ENCODE peak calls at places on chromosomes 7 and 10, in eight cellular contexts. One of them, this sample, is unnamed.
A peak's percentile ranks its signal among the peaks of the same experiment; 100 is the strongest.

GRCh38 chr7:27148031-27148775 is 629 bp upstream of the HOXA6 start:
- DNase-seq in esophagus muscularis mucosa: no peak
- DNase-seq in SK-N-SH: peak; percentile 36
- DNase-seq in CD8-positive, alpha-beta T cell: no peak
- DNase-seq in transverse colon: peak; percentile 77
- DNase-seq in psoas muscle: peak; percentile 44
- DNase-seq in ovary: no peak
- DNase-seq in NT2/D1: no peak
- DNase-seq in this sample: peak; percentile 4

GRCh38 chr10:52951819-52952218 is 179.2 kb upstream of the MBL2 start:
- DNase-seq in esophagus muscularis mucosa: no peak
- DNase-seq in SK-N-SH: no peak
- DNase-seq in CD8-positive, alpha-beta T cell: no peak
- DNase-seq in transverse colon: peak; percentile 69
- DNase-seq in psoas muscle: no peak
- DNase-seq in ovary: no peak
- DNase-seq in NT2/D1: peak; percentile 48
- DNase-seq in this sample: peak; percentile 48

GRCh38 chr7:86785641-86786040 is 141.9 kb downstream of the GRM3 start:
- DNase-seq in esophagus muscularis mucosa: no peak
- DNase-seq in SK-N-SH: no peak
- DNase-seq in CD8-positive, alpha-beta T cell: no peak
- DNase-seq in transverse colon: no peak
- DNase-seq in psoas muscle: no peak
- DNase-seq in ovary: no peak
- DNase-seq in NT2/D1: no peak
- DNase-seq in this sample: no peak

GRCh38 chr7:50591480-50592438 is 26.6 kb upstream of the DDC start:
- DNase-seq in esophagus muscularis mucosa: no peak
- DNase-seq in SK-N-SH: no peak
- DNase-seq in CD8-positive, alpha-beta T cell: no peak
- DNase-seq in transverse colon: no peak
- DNase-seq in psoas muscle: no peak
- DNase-seq in ovary: no peak
- DNase-seq in NT2/D1: no peak
- DNase-seq in this sample: no peak

GRCh38 chr7:128923411-128923800 is 12.9 kb upstream of the KCP start:
- DNase-seq in esophagus muscularis mucosa: no peak
- DNase-seq in SK-N-SH: no peak
- DNase-seq in CD8-positive, alpha-beta T cell: no peak
- DNase-seq in transverse colon: no peak
- DNase-seq in psoas muscle: no peak
- DNase-seq in ovary: no peak
- DNase-seq in NT2/D1: no peak
- DNase-seq in this sample: no peak

GRCh38 chr10:53025172-53025651 is 252.6 kb upstream of the MBL2 start:
- DNase-seq in esophagus muscularis mucosa: no peak
- DNase-seq in SK-N-SH: no peak
- DNase-seq in CD8-positive, alpha-beta T cell: no peak
- DNase-seq in transverse colon: no peak
- DNase-seq in psoas muscle: no peak
- DNase-seq in ovary: no peak
- DNase-seq in NT2/D1: no peak
- DNase-seq in this sample: no peak

GRCh38 chr10:75739454-75740143 is 308.2 kb downstream of the LRMDA start:
- DNase-seq in esophagus muscularis mucosa: no peak
- DNase-seq in SK-N-SH: no peak
- DNase-seq in CD8-positive, alpha-beta T cell: no peak
- DNase-seq in transverse colon: no peak
- DNase-seq in psoas muscle: no peak
- DNase-seq in ovary: no peak
- DNase-seq in NT2/D1: no peak
- DNase-seq in this sample: no peak

GRCh38 chr10:133257489-133258065 is 19.1 kb downstream of the ADAM8 start:
- DNase-seq in esophagus muscularis mucosa: no peak
- DNase-seq in SK-N-SH: peak; percentile 69
- DNase-seq in CD8-positive, alpha-beta T cell: no peak
- DNase-seq in transverse colon: peak; percentile 84
- DNase-seq in psoas muscle: peak; percentile 63
- DNase-seq in ovary: peak; percentile 84
- DNase-seq in NT2/D1: no peak
- DNase-seq in this sample: peak; percentile 56

GRCh38 chr7:8185907-8186306 is 76.1 kb downstream of the ICA1 start:
- DNase-seq in esophagus muscularis mucosa: no peak
- DNase-seq in SK-N-SH: no peak
- DNase-seq in CD8-positive, alpha-beta T cell: no peak
- DNase-seq in transverse colon: no peak
- DNase-seq in psoas muscle: no peak
- DNase-seq in ovary: no peak
- DNase-seq in NT2/D1: no peak
- DNase-seq in this sample: no peak

GRCh38 chr10:48941427-48942075 is 1.9 kb upstream of the LRRC18 start:
- DNase-seq in esophagus muscularis mucosa: no peak
- DNase-seq in SK-N-SH: no peak
- DNase-seq in CD8-positive, alpha-beta T cell: no peak
- DNase-seq in transverse colon: no peak
- DNase-seq in psoas muscle: no peak
- DNase-seq in ovary: no peak
- DNase-seq in NT2/D1: no peak
- DNase-seq in this sample: no peak

GRCh38 chr7:9124320-9124719 is 690.9 kb downstream of the NXPH1 start:
- DNase-seq in esophagus muscularis mucosa: no peak
- DNase-seq in SK-N-SH: peak; percentile 1
- DNase-seq in CD8-positive, alpha-beta T cell: no peak
- DNase-seq in transverse colon: no peak
- DNase-seq in psoas muscle: no peak
- DNase-seq in ovary: no peak
- DNase-seq in NT2/D1: no peak
- DNase-seq in this sample: no peak

GRCh38 chr10:52410916-52411315 is 96.8 kb downstream of the DKK1 start:
- DNase-seq in esophagus muscularis mucosa: no peak
- DNase-seq in SK-N-SH: no peak
- DNase-seq in CD8-positive, alpha-beta T cell: no peak
- DNase-seq in transverse colon: no peak
- DNase-seq in psoas muscle: no peak
- DNase-seq in ovary: no peak
- DNase-seq in NT2/D1: no peak
- DNase-seq in this sample: no peak

GRCh38 chr10:100890696-100891271 is 22.0 kb upstream of the SLF2 start:
- DNase-seq in esophagus muscularis mucosa: peak; percentile 66
- DNase-seq in SK-N-SH: no peak
- DNase-seq in CD8-positive, alpha-beta T cell: no peak
- DNase-seq in transverse colon: no peak
- DNase-seq in psoas muscle: no peak
- DNase-seq in ovary: no peak
- DNase-seq in NT2/D1: no peak
- DNase-seq in this sample: no peak

GRCh38 chr10:3996697-3997096 is 211.7 kb upstream of the KLF6 start:
- DNase-seq in esophagus muscularis mucosa: no peak
- DNase-seq in SK-N-SH: no peak
- DNase-seq in CD8-positive, alpha-beta T cell: no peak
- DNase-seq in transverse colon: no peak
- DNase-seq in psoas muscle: no peak
- DNase-seq in ovary: no peak
- DNase-seq in NT2/D1: no peak
- DNase-seq in this sample: no peak

GRCh38 chr7:154530136-154530535 is 472.8 kb downstream of the PAXIP1 start:
- DNase-seq in esophagus muscularis mucosa: no peak
- DNase-seq in SK-N-SH: no peak
- DNase-seq in CD8-positive, alpha-beta T cell: no peak
- DNase-seq in transverse colon: no peak
- DNase-seq in psoas muscle: no peak
- DNase-seq in ovary: no peak
- DNase-seq in NT2/D1: no peak
- DNase-seq in this sample: no peak

GRCh38 chr10:132684164-132684891 is 101.6 kb downstream of the NKX6-2 start:
- DNase-seq in esophagus muscularis mucosa: no peak
- DNase-seq in SK-N-SH: no peak
- DNase-seq in CD8-positive, alpha-beta T cell: no peak
- DNase-seq in transverse colon: no peak
- DNase-seq in psoas muscle: peak; percentile 4
- DNase-seq in ovary: no peak
- DNase-seq in NT2/D1: no peak
- DNase-seq in this sample: no peak

GRCh38 chr10:27893320-27894014 is 105.4 kb downstream of the ODAD2 start:
- DNase-seq in esophagus muscularis mucosa: no peak
- DNase-seq in SK-N-SH: no peak
- DNase-seq in CD8-positive, alpha-beta T cell: no peak
- DNase-seq in transverse colon: no peak
- DNase-seq in psoas muscle: no peak
- DNase-seq in ovary: no peak
- DNase-seq in NT2/D1: no peak
- DNase-seq in this sample: no peak

GRCh38 chr10:18087398-18087797 is 52.8 kb upstream of the CACNB2 start:
- DNase-seq in esophagus muscularis mucosa: no peak
- DNase-seq in SK-N-SH: no peak
- DNase-seq in CD8-positive, alpha-beta T cell: no peak
- DNase-seq in transverse colon: peak; percentile 24
- DNase-seq in psoas muscle: no peak
- DNase-seq in ovary: peak; percentile 74
- DNase-seq in NT2/D1: no peak
- DNase-seq in this sample: no peak

GRCh38 chr7:67452516-67453026 is 455.9 kb downstream of the TYW1 start:
- DNase-seq in esophagus muscularis mucosa: no peak
- DNase-seq in SK-N-SH: no peak
- DNase-seq in CD8-positive, alpha-beta T cell: no peak
- DNase-seq in transverse colon: no peak
- DNase-seq in psoas muscle: no peak
- DNase-seq in ovary: no peak
- DNase-seq in NT2/D1: no peak
- DNase-seq in this sample: no peak

DNA sequence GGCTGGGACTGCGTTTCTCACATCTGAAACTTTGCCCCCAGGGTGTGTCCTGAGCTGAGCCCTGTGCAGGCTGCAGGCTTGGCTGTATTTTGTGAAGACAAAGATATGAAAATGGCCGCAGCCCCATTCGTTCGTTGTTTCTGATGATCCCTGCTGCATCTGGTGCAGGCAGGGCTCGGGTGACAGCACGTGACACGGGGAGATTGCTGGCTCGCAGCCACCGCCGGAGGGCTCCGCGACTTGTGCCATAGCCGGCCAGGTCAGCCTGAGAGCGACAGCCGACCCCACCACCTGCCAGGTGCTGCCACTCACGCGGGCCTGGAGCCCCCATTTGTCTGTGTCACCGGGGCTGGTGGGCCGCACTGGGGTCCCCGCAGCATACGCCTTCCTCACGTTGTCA is 81.3 kb downstream of the ZRANB1 start:
- DNase-seq in esophagus muscularis mucosa: no peak
- DNase-seq in SK-N-SH: peak; percentile 90
- DNase-seq in CD8-positive, alpha-beta T cell: no peak
- DNase-seq in transverse colon: no peak
- DNase-seq in psoas muscle: peak; percentile 48
- DNase-seq in ovary: no peak
- DNase-seq in NT2/D1: no peak
- DNase-seq in this sample: peak; percentile 90
- H3K4me1 ChIP-seq in esophagus muscularis mucosa: peaks cover 76% of the 10 kb centered on the region
- H3K4me1 ChIP-seq in SK-N-SH: peaks cover 80% of the 10 kb centered on the region
- H3K4me1 ChIP-seq in CD8-positive, alpha-beta T cell: no peaks in the 10 kb centered on the region
- H3K4me1 ChIP-seq in transverse colon: peaks cover 32% of the 10 kb centered on the region
- H3K4me1 ChIP-seq in psoas muscle: peaks cover 77% of the 10 kb centered on the region
- H3K4me1 ChIP-seq in ovary: peaks cover 34% of the 10 kb centered on the region
- H3K4me1 ChIP-seq in NT2/D1: peaks cover 2% of the 10 kb centered on the region
- H3K4me1 ChIP-seq in this sample: peaks cover 27% of the 10 kb centered on the region

GRCh38 chr7:30452278-30452930 is 26.2 kb downstream of the NOD1 start:
- DNase-seq in esophagus muscularis mucosa: no peak
- DNase-seq in SK-N-SH: no peak
- DNase-seq in CD8-positive, alpha-beta T cell: no peak
- DNase-seq in transverse colon: no peak
- DNase-seq in psoas muscle: no peak
- DNase-seq in ovary: peak; percentile 20
- DNase-seq in NT2/D1: no peak
- DNase-seq in this sample: no peak

GRCh38 chr7:30451539-30452277 is 26.9 kb downstream of the NOD1 start:
- DNase-seq in esophagus muscularis mucosa: no peak
- DNase-seq in SK-N-SH: no peak
- DNase-seq in CD8-positive, alpha-beta T cell: no peak
- DNase-seq in transverse colon: no peak
- DNase-seq in psoas muscle: no peak
- DNase-seq in ovary: peak; percentile 17
- DNase-seq in NT2/D1: no peak
- DNase-seq in this sample: no peak

GRCh38 chr7:30453016-30453415 is 25.6 kb downstream of the NOD1 start:
- DNase-seq in esophagus muscularis mucosa: no peak
- DNase-seq in SK-N-SH: no peak
- DNase-seq in CD8-positive, alpha-beta T cell: no peak
- DNase-seq in transverse colon: no peak
- DNase-seq in psoas muscle: no peak
- DNase-seq in ovary: peak; percentile 13
- DNase-seq in NT2/D1: no peak
- DNase-seq in this sample: no peak

GRCh38 chr7:30450983-30451497 is 27.5 kb downstream of the NOD1 start:
- DNase-seq in esophagus muscularis mucosa: no peak
- DNase-seq in SK-N-SH: peak; percentile 9
- DNase-seq in CD8-positive, alpha-beta T cell: no peak
- DNase-seq in transverse colon: no peak
- DNase-seq in psoas muscle: no peak
- DNase-seq in ovary: no peak
- DNase-seq in NT2/D1: no peak
- DNase-seq in this sample: no peak

GRCh38 chr7:30453859-30454258 is 24.7 kb downstream of the NOD1 start:
- DNase-seq in esophagus muscularis mucosa: no peak
- DNase-seq in SK-N-SH: no peak
- DNase-seq in CD8-positive, alpha-beta T cell: no peak
- DNase-seq in transverse colon: no peak
- DNase-seq in psoas muscle: no peak
- DNase-seq in ovary: peak; percentile 7
- DNase-seq in NT2/D1: no peak
- DNase-seq in this sample: no peak
- H3K36me3 ChIP-seq in esophagus muscularis mucosa: peaks cover 88% of the 10 kb centered on the region
- H3K36me3 ChIP-seq in SK-N-SH: peaks cover 23% of the 10 kb centered on the region
- H3K36me3 ChIP-seq in CD8-positive, alpha-beta T cell: peaks cover 5% of the 10 kb centered on the region
- H3K36me3 ChIP-seq in transverse colon: peaks cover 17% of the 10 kb centered on the region
- H3K36me3 ChIP-seq in psoas muscle: peaks cover 70% of the 10 kb centered on the region
- H3K36me3 ChIP-seq in ovary: no peaks in the 10 kb centered on the region
- H3K36me3 ChIP-seq in NT2/D1: peaks cover 84% of the 10 kb centered on the region
- H3K36me3 ChIP-seq in this sample: peaks cover 5% of the 10 kb centered on the region

DNA sequence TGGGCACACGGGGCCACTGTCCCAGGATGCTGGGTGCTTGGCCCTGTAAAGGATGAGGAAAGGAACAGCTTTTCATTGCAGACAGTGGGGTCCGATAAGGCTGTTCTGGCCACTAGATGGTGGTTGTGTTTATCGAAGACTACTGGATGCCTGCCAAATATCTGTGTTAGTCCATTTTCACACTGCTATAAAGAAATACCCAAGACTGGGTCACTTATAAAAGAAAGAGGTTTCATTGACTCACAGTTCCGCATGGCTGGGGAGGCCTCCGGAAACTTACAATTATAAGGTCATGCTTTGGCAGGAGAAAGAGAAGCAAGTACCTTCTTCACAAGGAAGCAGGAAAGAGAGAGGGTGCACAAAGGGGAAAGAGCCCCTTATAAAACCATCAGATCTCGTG is 32.2 kb upstream of the GARS1 start:
- DNase-seq in esophagus muscularis mucosa: no peak
- DNase-seq in SK-N-SH: peak; percentile 55
- DNase-seq in CD8-positive, alpha-beta T cell: no peak
- DNase-seq in transverse colon: no peak
- DNase-seq in psoas muscle: no peak
- DNase-seq in ovary: no peak
- DNase-seq in NT2/D1: no peak
- DNase-seq in this sample: peak; percentile 37
- H3K4me3 ChIP-seq in esophagus muscularis mucosa: no peak overlapping the region
- H3K4me3 ChIP-seq in SK-N-SH: no peak overlapping the region
- H3K4me3 ChIP-seq in CD8-positive, alpha-beta T cell: no peak overlapping the region
- H3K4me3 ChIP-seq in transverse colon: no peak overlapping the region
- H3K4me3 ChIP-seq in psoas muscle: no peak overlapping the region
- H3K4me3 ChIP-seq in ovary: no peak overlapping the region
- H3K4me3 ChIP-seq in NT2/D1: no peak overlapping the region
- H3K4me3 ChIP-seq in this sample: no peak overlapping the region

GRCh38 chr10:23200997-23201652 is 9.0 kb downstream of the PTF1A start:
- DNase-seq in esophagus muscularis mucosa: peak; percentile 60
- DNase-seq in SK-N-SH: no peak
- DNase-seq in CD8-positive, alpha-beta T cell: no peak
- DNase-seq in transverse colon: no peak
- DNase-seq in psoas muscle: no peak
- DNase-seq in ovary: no peak
- DNase-seq in NT2/D1: no peak
- DNase-seq in this sample: no peak
- H3K4me1 ChIP-seq in esophagus muscularis mucosa: no peaks in the 10 kb centered on the region
- H3K4me1 ChIP-seq in SK-N-SH: no peaks in the 10 kb centered on the region
- H3K4me1 ChIP-seq in CD8-positive, alpha-beta T cell: no peaks in the 10 kb centered on the region
- H3K4me1 ChIP-seq in transverse colon: no peaks in the 10 kb centered on the region
- H3K4me1 ChIP-seq in psoas muscle: no peaks in the 10 kb centered on the region
- H3K4me1 ChIP-seq in ovary: no peaks in the 10 kb centered on the region
- H3K4me1 ChIP-seq in NT2/D1: no peaks in the 10 kb centered on the region
- H3K4me1 ChIP-seq in this sample: no peaks in the 10 kb centered on the region